ENCODE peak calls at places on chromosomes 7 and 10, in seven cellular contexts. G, M, Y, E, T, U and V are unnamed samples.

GRCh38 chr10:59135275-59135674 is 41.2 kb upstream of the PHYHIPL start:
- DNase-seq in Y (no peak), T (no peak), E (no peak), M (no peak), U (peak), G (no peak), V (no peak)

GRCh38 chr7:144459635-144460034 is 56.1 kb upstream of the NOBOX start:
- DNase-seq in Y (no peak), T (no peak), U (no peak), G (no peak), M (no peak), E (no peak), V (no peak)

GRCh38 chr10:110893559-110894179 is 21.9 kb downstream of the PDCD4 start:
- DNase-seq in G (peak), U (peak), E (no peak), T (no peak), Y (peak), M (no peak), V (peak)

GRCh38 chr7:80098795-80099194 is 35.8 kb upstream of the GNAI1 start:
- DNase-seq in U (no peak), T (no peak), E (no peak), Y (no peak), G (no peak), M (no peak), V (peak)

GRCh38 chr10:113044015-113044755 is 94.1 kb downstream of the TCF7L2 start:
- DNase-seq in E (no peak), M (no peak), U (no peak), G (no peak), T (no peak), Y (no peak), V (no peak)

GRCh38 chr10:112950714-112951348 is 784 bp downstream of the TCF7L2 start:
- DNase-seq in T (no peak), Y (peak), E (no peak), G (no peak), M (no peak), U (no peak), V (peak)

GRCh38 chr7:35874881-35875280 is 74.0 kb downstream of the SEPTIN7 start:
- DNase-seq in U (no peak), E (no peak), T (no peak), G (no peak), Y (no peak), M (no peak), V (no peak)

GRCh38 chr7:47596502-47597202 is 14.7 kb upstream of the TNS3 start:
- DNase-seq in U (peak), Y (no peak), E (no peak), M (no peak), T (no peak), G (no peak), V (no peak)

GRCh38 chr7:94395141-94396041 is 696 bp downstream of the COL1A2 start:
- DNase-seq in E (peak), M (peak), G (peak), U (peak), Y (peak), T (peak), V (peak)

GRCh38 chr7:131075406-131075805 is 252.3 kb upstream of the MKLN1 start:
- DNase-seq in Y (peak), E (no peak), T (no peak), U (no peak), G (no peak), M (no peak), V (no peak)
- TF ChIP-seq YY1 in Y (no peak), E (no peak), T (no peak), U (no peak), G (no peak), M (no peak), V (no peak)

GRCh38 chr10:86082556-86082955 is 284.0 kb downstream of the GRID1 start:
- DNase-seq in T (no peak), E (no peak), M (no peak), Y (no peak), G (no peak), U (no peak), V (no peak)
- TF ChIP-seq YY1 in T (no peak), E (no peak), M (no peak), Y (no peak), G (no peak), U (no peak), V (no peak)

DNA sequence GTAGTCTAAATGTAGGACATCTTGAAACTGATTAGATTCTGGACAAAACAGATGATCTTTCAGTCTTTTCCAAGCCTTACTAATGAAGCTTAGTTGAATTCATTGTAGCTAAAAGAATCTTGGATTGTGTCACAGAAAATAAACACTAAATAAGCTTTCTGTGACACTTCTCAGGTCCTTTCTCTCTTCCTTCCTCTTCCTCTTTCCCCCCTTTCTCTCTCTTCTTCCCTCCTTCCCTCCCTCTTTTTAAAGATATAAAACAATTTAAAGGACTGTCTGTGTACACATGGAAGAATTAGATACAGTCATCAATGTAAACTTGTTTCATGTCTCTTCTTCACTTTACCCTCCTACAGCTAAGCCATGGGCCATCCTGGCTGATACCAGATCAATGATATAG is 5.3 kb upstream of the COMMD3 start:
- DNase-seq in M (no peak), U (no peak), G (no peak), E (no peak), Y (no peak), T (no peak), V (no peak)
- TF ChIP-seq YY1 in M (no peak), U (no peak), G (no peak), E (no peak), Y (no peak), T (no peak), V (no peak)

DNA sequence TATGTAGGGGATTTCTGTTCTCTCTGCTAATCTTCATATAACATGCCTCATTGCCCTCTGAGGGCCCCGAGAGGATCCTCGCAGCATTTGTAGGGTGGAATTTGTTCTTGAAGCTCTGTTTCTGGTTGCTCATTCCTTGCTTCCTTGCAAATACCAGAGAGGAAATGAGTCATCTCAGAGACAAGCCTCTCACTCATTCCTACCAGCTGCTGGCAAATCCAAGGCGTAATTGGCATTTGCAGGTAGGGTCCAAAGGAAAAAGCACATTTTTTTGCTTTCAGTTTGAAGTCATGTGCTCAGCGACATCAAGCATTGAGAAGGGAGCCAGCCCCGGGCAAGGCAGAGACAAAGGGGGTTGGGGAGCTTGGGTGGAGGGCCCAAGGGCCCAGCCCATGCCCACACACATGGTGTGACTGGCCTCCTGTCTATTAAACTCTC is 501.6 kb downstream of the GALNT17 start:
- DNase-seq in T (peak), G (no peak), U (peak), E (no peak), Y (no peak), M (no peak), V (no peak)
- TF ChIP-seq YY1 in T (no peak), G (no peak), U (no peak), E (no peak), Y (no peak), M (no peak), V (no peak)

GRCh38 chr10:48568546-48568945 is 36.3 kb downstream of the ARHGAP22 start:
- DNase-seq in U (no peak), E (no peak), Y (no peak), M (no peak), G (no peak), T (no peak), V (no peak)

GRCh38 chr10:48572414-48572813 is 32.5 kb downstream of the ARHGAP22 start:
- DNase-seq in Y (no peak), T (no peak), E (no peak), U (no peak), G (no peak), M (no peak), V (no peak)

GRCh38 chr10:48564466-48565150 is 40.3 kb downstream of the ARHGAP22 start:
- DNase-seq in T (no peak), E (no peak), M (no peak), U (no peak), G (no peak), Y (no peak), V (no peak)

GRCh38 chr10:48567346-48567745 is 37.5 kb downstream of the ARHGAP22 start:
- DNase-seq in Y (no peak), M (no peak), G (no peak), E (no peak), U (no peak), T (no peak), V (no peak)

GRCh38 chr10:48568131-48568530 is 36.7 kb downstream of the ARHGAP22 start:
- DNase-seq in M (no peak), T (no peak), E (no peak), G (no peak), Y (no peak), U (no peak), V (no peak)
- TF ChIP-seq YY1 in M (no peak), T (no peak), E (no peak), G (no peak), Y (no peak), U (no peak), V (no peak)

GRCh38 chr10:26172126-26172525 is 44.4 kb upstream of the GAD2 start:
- DNase-seq in U (no peak), G (no peak), Y (no peak), T (no peak), E (no peak), M (no peak), V (no peak)
- TF ChIP-seq YY1 in U (no peak), G (no peak), Y (no peak), T (no peak), E (no peak), M (no peak), V (no peak)

DNA sequence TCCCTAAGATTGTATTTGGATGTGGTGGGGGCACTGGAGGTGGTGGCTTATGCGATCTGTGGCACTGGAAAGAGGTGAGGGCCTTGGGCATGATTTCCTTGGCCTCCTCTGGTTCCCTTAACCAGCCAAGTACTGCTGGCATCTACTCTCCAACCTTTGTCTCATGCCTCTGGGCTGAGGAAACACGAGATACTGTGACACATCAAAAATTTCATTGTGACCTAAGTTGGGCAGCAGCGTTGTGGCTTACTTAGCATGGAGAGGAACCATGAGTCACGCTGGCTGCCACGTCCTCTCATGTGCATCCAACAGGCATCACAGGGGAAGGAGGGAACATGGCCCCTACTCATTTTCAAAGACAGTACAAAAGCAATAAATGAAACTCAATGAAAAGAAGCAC is 29.7 kb upstream of the GSDME start:
- DNase-seq in T (no peak), G (peak), U (no peak), E (no peak), Y (no peak), M (no peak), V (no peak)
- TF ChIP-seq YY1 in T (no peak), G (peak), U (no peak), E (no peak), Y (no peak), M (no peak), V (no peak)